ENCODE peak calls at places on chromosomes 6 and 20, in eight cellular contexts. One of them, this sample, is unnamed.

GRCh38 chr6:26045939-26046368 is 41.3 kb upstream of the HFE start:
- DNase-seq in H9: no peak
- DNase-seq in AG04450: no peak
- DNase-seq in substantia nigra: no peak
- DNase-seq in tibial artery: no peak
- DNase-seq in pancreas: no peak
- DNase-seq in cardiac muscle cell: no peak
- DNase-seq in MM.1S: peak
- DNase-seq in this sample: no peak

GRCh38 chr6:167781066-167781767 is 45.5 kb upstream of the AFDN start:
- DNase-seq in MM.1S: no peak
- DNase-seq in H9: no peak
- DNase-seq in substantia nigra: no peak
- DNase-seq in tibial artery: no peak
- DNase-seq in cardiac muscle cell: no peak
- DNase-seq in AG04450: no peak
- DNase-seq in pancreas: no peak
- DNase-seq in this sample: peak

GRCh38 chr6:27468334-27468733 is 4.6 kb downstream of the ZNF184 start:
- DNase-seq in MM.1S: no peak
- DNase-seq in cardiac muscle cell: no peak
- DNase-seq in H9: no peak
- DNase-seq in substantia nigra: no peak
- DNase-seq in AG04450: peak
- DNase-seq in pancreas: no peak
- DNase-seq in tibial artery: no peak
- DNase-seq in this sample: no peak

GRCh38 chr6:31834704-31835375 is 7.3 kb downstream of the HSPA1B start:
- DNase-seq in cardiac muscle cell: peak
- DNase-seq in substantia nigra: peak
- DNase-seq in pancreas: peak
- DNase-seq in H9: no peak
- DNase-seq in MM.1S: peak
- DNase-seq in tibial artery: peak
- DNase-seq in AG04450: no peak
- DNase-seq in this sample: peak

GRCh38 chr6:43983632-43984031 is 143.6 kb downstream of the MRPL14 start:
- DNase-seq in tibial artery: peak
- DNase-seq in H9: no peak
- DNase-seq in MM.1S: no peak
- DNase-seq in cardiac muscle cell: no peak
- DNase-seq in substantia nigra: no peak
- DNase-seq in AG04450: no peak
- DNase-seq in pancreas: peak
- DNase-seq in this sample: no peak

GRCh38 chr6:15504040-15504491 is 158.8 kb downstream of the DTNBP1 start:
- DNase-seq in MM.1S: no peak
- DNase-seq in pancreas: no peak
- DNase-seq in cardiac muscle cell: no peak
- DNase-seq in AG04450: no peak
- DNase-seq in H9: no peak
- DNase-seq in substantia nigra: no peak
- DNase-seq in tibial artery: peak
- DNase-seq in this sample: peak

GRCh38 chr6:12371151-12371550 is 81.0 kb downstream of the EDN1 start:
- DNase-seq in MM.1S: no peak
- DNase-seq in substantia nigra: no peak
- DNase-seq in cardiac muscle cell: no peak
- DNase-seq in pancreas: no peak
- DNase-seq in tibial artery: no peak
- DNase-seq in AG04450: no peak
- DNase-seq in H9: no peak
- DNase-seq in this sample: no peak

GRCh38 chr6:128478230-128479047 is 42.0 kb downstream of the PTPRK start:
- DNase-seq in H9: no peak
- DNase-seq in substantia nigra: no peak
- DNase-seq in pancreas: no peak
- DNase-seq in AG04450: no peak
- DNase-seq in MM.1S: peak
- DNase-seq in tibial artery: no peak
- DNase-seq in cardiac muscle cell: no peak
- DNase-seq in this sample: no peak

GRCh38 chr6:11700118-11700718 is 78.4 kb downstream of the ADTRP start:
- DNase-seq in H9: no peak
- DNase-seq in substantia nigra: no peak
- DNase-seq in AG04450: no peak
- DNase-seq in MM.1S: peak
- DNase-seq in cardiac muscle cell: peak
- DNase-seq in pancreas: no peak
- DNase-seq in tibial artery: no peak
- DNase-seq in this sample: no peak

GRCh38 chr20:10487354-10488115 is 52.4 kb downstream of the SLX4IP start:
- DNase-seq in MM.1S: no peak
- DNase-seq in AG04450: no peak
- DNase-seq in substantia nigra: no peak
- DNase-seq in H9: no peak
- DNase-seq in pancreas: no peak
- DNase-seq in tibial artery: no peak
- DNase-seq in cardiac muscle cell: no peak
- DNase-seq in this sample: no peak

GRCh38 chr6:112806163-112806900 is 459.2 kb downstream of the RFPL4B start:
- DNase-seq in AG04450: peak
- DNase-seq in H9: no peak
- DNase-seq in substantia nigra: no peak
- DNase-seq in tibial artery: no peak
- DNase-seq in pancreas: no peak
- DNase-seq in cardiac muscle cell: no peak
- DNase-seq in MM.1S: no peak
- DNase-seq in this sample: no peak

GRCh38 chr20:10551732-10552724 is 116.9 kb downstream of the SLX4IP start:
- DNase-seq in H9: peak
- DNase-seq in MM.1S: no peak
- DNase-seq in substantia nigra: no peak
- DNase-seq in pancreas: no peak
- DNase-seq in cardiac muscle cell: peak
- DNase-seq in tibial artery: no peak
- DNase-seq in AG04450: no peak
- DNase-seq in this sample: peak

GRCh38 chr6:100796049-100796823 is 84.9 kb downstream of the ASCC3 start:
- DNase-seq in substantia nigra: no peak
- DNase-seq in tibial artery: no peak
- DNase-seq in AG04450: no peak
- DNase-seq in H9: no peak
- DNase-seq in cardiac muscle cell: no peak
- DNase-seq in pancreas: no peak
- DNase-seq in MM.1S: peak
- DNase-seq in this sample: no peak

GRCh38 chr20:53930651-53931504 is 139.5 kb downstream of the BCAS1 start:
- DNase-seq in MM.1S: no peak
- DNase-seq in AG04450: no peak
- DNase-seq in substantia nigra: no peak
- DNase-seq in pancreas: peak
- DNase-seq in cardiac muscle cell: no peak
- DNase-seq in H9: no peak
- DNase-seq in tibial artery: no peak
- DNase-seq in this sample: no peak

GRCh38 chr6:150074651-150075416 is 5.9 kb upstream of the ULBP3 start:
- DNase-seq in substantia nigra: no peak
- DNase-seq in tibial artery: no peak
- DNase-seq in H9: no peak
- DNase-seq in AG04450: no peak
- DNase-seq in pancreas: no peak
- DNase-seq in cardiac muscle cell: no peak
- DNase-seq in MM.1S: no peak
- DNase-seq in this sample: no peak

GRCh38 chr6:125827788-125828313 is 37.1 kb downstream of the NCOA7 start:
- DNase-seq in tibial artery: no peak
- DNase-seq in substantia nigra: no peak
- DNase-seq in MM.1S: no peak
- DNase-seq in H9: no peak
- DNase-seq in pancreas: no peak
- DNase-seq in cardiac muscle cell: no peak
- DNase-seq in AG04450: no peak
- DNase-seq in this sample: no peak

GRCh38 chr6:129342243-129342642 is 367.7 kb downstream of the ARHGAP18 start:
- DNase-seq in tibial artery: no peak
- DNase-seq in substantia nigra: no peak
- DNase-seq in H9: no peak
- DNase-seq in MM.1S: no peak
- DNase-seq in AG04450: no peak
- DNase-seq in pancreas: no peak
- DNase-seq in cardiac muscle cell: no peak
- DNase-seq in this sample: no peak

DNA sequence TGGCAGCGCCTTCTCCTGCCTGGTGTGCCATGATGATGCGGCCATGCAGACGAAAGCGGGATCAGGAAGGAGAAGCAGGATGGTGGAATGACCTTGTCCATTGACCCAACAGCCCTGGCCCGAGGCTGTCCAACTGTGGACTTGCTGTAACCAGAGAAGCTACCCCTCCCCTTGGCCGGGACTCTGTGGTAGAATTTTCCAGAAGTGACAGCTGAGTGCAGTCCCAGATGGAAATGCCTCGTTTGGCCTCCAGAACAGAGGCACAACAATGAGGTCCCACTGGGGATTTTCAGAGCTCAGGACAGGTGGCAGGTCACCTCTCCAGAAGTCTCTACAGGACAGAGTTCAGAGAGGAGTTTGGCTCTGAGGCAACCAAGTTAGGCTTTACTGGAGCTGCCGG is 299.2 kb upstream of the CDH4 start:
- DNase-seq in MM.1S: no peak
- DNase-seq in AG04450: no peak
- DNase-seq in pancreas: no peak
- DNase-seq in cardiac muscle cell: no peak
- DNase-seq in tibial artery: no peak
- DNase-seq in H9: no peak
- DNase-seq in substantia nigra: no peak
- DNase-seq in this sample: no peak
- H3K27ac ChIP-seq in MM.1S: no peak
- H3K27ac ChIP-seq in AG04450: no peak
- H3K27ac ChIP-seq in pancreas: no peak
- H3K27ac ChIP-seq in cardiac muscle cell: no peak
- H3K27ac ChIP-seq in tibial artery: no peak
- H3K27ac ChIP-seq in H9: no peak
- H3K27ac ChIP-seq in substantia nigra: no peak
- H3K27ac ChIP-seq in this sample: no peak

DNA sequence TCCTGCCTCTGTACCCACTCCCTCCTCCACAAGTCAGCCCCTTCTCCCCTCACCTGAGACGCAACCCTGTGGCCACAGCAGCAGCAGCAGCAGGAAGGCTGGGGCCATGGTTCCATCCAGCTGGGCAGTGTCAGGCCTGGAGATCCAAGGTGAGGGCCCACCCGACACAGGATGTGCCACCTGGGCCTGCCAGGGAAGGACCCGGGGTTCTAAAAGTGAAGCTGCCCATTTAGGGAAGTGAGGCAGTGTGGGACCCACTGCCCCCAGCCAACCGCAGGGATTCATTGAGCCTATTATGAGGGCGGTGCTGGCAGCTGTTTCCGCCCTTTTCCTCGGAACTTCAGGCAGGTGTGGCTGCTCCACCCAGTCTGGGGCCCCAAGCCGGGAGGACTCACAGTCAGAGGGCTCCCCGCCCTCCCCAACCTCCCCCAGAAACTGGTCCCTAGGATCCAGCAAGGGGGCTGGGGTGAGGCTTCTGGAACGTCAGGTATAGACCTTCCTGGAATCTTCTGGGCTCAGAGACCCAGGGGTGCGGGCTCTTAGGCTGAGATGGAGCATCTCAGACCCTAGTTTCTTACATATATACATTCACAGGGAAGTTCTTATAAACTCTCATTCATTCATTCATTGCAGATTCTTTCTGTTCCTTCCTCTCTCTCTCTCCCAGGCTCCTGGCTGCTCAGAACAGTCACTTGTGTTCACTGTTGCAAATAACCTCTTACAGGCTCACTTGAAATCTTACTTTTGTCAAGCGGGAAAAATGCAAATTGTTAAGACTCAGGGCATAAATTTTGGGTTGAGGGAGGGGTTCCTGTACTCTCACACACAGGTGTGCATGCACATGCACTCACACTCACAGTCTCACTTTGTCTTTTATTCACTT is at the start of gene TREML2:
- DNase-seq in AG04450: no peak
- DNase-seq in MM.1S: peak
- DNase-seq in H9: no peak
- DNase-seq in substantia nigra: no peak
- DNase-seq in cardiac muscle cell: no peak
- DNase-seq in tibial artery: no peak
- DNase-seq in pancreas: no peak
- DNase-seq in this sample: no peak
- H3K27ac ChIP-seq in AG04450: no peak
- H3K27ac ChIP-seq in MM.1S: peak
- H3K27ac ChIP-seq in H9: no peak
- H3K27ac ChIP-seq in substantia nigra: no peak
- H3K27ac ChIP-seq in cardiac muscle cell: no peak
- H3K27ac ChIP-seq in tibial artery: no peak
- H3K27ac ChIP-seq in pancreas: no peak
- H3K27ac ChIP-seq in this sample: no peak

DNA sequence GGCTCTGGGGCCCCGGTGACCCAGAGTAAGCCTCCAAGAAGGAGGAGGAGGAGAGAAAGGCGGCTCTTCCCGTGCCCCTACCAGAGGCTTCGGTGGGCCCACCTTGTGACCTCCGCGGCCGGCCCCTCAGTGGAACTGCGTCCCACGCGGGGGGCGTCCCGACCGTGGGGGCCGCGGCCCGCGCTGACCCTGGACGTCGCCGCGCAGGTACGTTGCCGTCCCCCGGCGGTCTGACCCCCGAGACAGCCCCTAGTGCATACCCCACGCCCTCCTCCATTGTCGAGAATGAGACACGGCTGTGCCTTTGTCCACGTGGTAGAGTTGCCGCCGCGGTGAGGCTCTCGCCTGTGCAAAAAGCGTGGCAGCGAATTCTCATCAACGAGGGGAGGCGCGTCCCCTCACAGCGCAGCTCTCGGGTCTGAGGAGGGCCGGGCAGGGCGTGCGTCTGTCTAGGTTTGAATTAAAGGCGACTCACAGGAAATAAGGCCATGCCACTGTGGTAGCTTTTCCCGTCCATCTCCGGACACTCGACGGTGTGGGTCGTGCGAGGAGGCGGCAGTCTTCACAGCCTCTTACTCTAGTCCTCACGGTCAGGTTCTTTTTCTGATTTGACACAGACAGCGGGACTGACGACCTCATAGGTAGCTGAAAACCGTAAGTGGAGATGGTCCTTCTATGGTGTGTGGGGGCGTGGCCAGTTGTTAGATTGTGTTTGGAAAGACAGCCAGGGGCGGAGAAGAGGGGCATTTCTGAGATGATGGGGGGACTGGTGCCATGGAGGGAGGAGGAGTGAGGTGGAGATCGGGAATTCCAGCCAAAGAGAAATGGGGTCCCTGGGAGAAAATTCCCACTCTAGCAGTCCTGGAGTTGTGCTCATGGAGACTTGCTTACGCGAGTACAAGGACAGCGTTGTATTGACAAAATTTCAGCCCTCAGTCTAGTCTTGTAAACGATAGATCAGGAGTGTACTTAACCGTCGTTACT is 556 bp downstream of the NXT1 start:
- DNase-seq in substantia nigra: peak
- DNase-seq in tibial artery: peak
- DNase-seq in H9: peak
- DNase-seq in AG04450: no peak
- DNase-seq in pancreas: peak
- DNase-seq in cardiac muscle cell: peak
- DNase-seq in MM.1S: peak
- DNase-seq in this sample: no peak
- H3K27ac ChIP-seq in substantia nigra: peak
- H3K27ac ChIP-seq in tibial artery: peak
- H3K27ac ChIP-seq in H9: no peak
- H3K27ac ChIP-seq in AG04450: peak
- H3K27ac ChIP-seq in pancreas: peak
- H3K27ac ChIP-seq in cardiac muscle cell: peak
- H3K27ac ChIP-seq in MM.1S: peak
- H3K27ac ChIP-seq in this sample: peak

GRCh38 chr6:107627928-107628327 is 138.0 kb downstream of the SOBP start:
- DNase-seq in AG04450: no peak
- DNase-seq in cardiac muscle cell: no peak
- DNase-seq in MM.1S: no peak
- DNase-seq in H9: no peak
- DNase-seq in pancreas: no peak
- DNase-seq in substantia nigra: no peak
- DNase-seq in tibial artery: no peak
- DNase-seq in this sample: no peak
- H3K27ac ChIP-seq in AG04450: no peak
- H3K27ac ChIP-seq in cardiac muscle cell: no peak
- H3K27ac ChIP-seq in MM.1S: no peak
- H3K27ac ChIP-seq in H9: no peak
- H3K27ac ChIP-seq in pancreas: no peak
- H3K27ac ChIP-seq in substantia nigra: no peak
- H3K27ac ChIP-seq in tibial artery: no peak
- H3K27ac ChIP-seq in this sample: no peak

This sample was measured in caudate nucleus.